ENCODE peak calls at places on chromosomes 3 and 15, in nine cellular contexts. T, X, M, F, V, I, A, G and U are unnamed samples.

GRCh38 chr3:172087827-172088580 is 48.6 kb downstream of the FNDC3B start:
- ATAC-seq in G (no peak), V (peak), A (peak), M (no peak), F (peak), T (no peak), I (no peak), X (peak), U (no peak)

GRCh38 chr15:78241017-78241416 is 6.7 kb upstream of the ACSBG1 start:
- ATAC-seq in I (peak), M (peak), V (peak), T (peak), X (peak), A (peak), F (peak), G (peak), U (peak)

GRCh38 chr3:122013448-122013925 is 8.6 kb downstream of the ILDR1 start:
- ATAC-seq in T (no peak), V (no peak), G (peak), A (no peak), X (peak), M (no peak), I (no peak), F (peak), U (no peak)

GRCh38 chr3:149808209-149808829 is 4.7 kb upstream of the RNF13 start:
- ATAC-seq in I (peak), M (peak), X (no peak), F (peak), V (peak), T (no peak), G (peak), A (peak), U (no peak)

GRCh38 chr3:188370081-188370830 is 216.3 kb downstream of the LPP start:
- ATAC-seq in A (no peak), V (no peak), G (no peak), I (no peak), X (no peak), M (peak), F (no peak), T (no peak), U (no peak)

GRCh38 chr3:126257174-126257573 is 76.8 kb upstream of the ALDH1L1 start:
- ATAC-seq in A (no peak), F (no peak), T (no peak), M (no peak), V (no peak), I (no peak), G (no peak), X (no peak), U (no peak)

GRCh38 chr3:126179825-126180476 is 435 bp downstream of the ALDH1L1 start:
- ATAC-seq in A (no peak), G (peak), V (no peak), X (peak), T (peak), F (peak), M (no peak), I (no peak), U (peak)

GRCh38 chr15:57327985-57328471 is 48.3 kb upstream of the CGNL1 start:
- ATAC-seq in A (no peak), G (no peak), F (peak), I (no peak), T (peak), V (no peak), M (no peak), X (no peak), U (peak)

GRCh38 chr3:41405466-41405865 is 206.2 kb downstream of the CTNNB1 start:
- ATAC-seq in F (no peak), X (no peak), M (no peak), G (no peak), I (no peak), V (no peak), T (no peak), A (no peak), U (no peak)

GRCh38 chr3:186544281-186544680 is at the start of gene CRYGS:
- ATAC-seq in X (no peak), G (no peak), I (no peak), F (no peak), M (no peak), V (no peak), A (no peak), T (no peak), U (no peak)

GRCh38 chr15:97692317-97693015 is 268.0 kb upstream of the ARRDC4 start:
- ATAC-seq in T (peak), V (no peak), A (no peak), G (no peak), X (no peak), I (no peak), F (no peak), M (peak), U (no peak)

GRCh38 chr3:99648091-99648490 is 9.7 kb downstream of the COL8A1 start:
- ATAC-seq in G (no peak), M (no peak), F (peak), V (no peak), A (no peak), X (peak), I (no peak), T (peak), U (peak)

GRCh38 chr3:66101901-66102300 is 63.2 kb upstream of the MAGI1 start:
- ATAC-seq in A (no peak), T (no peak), V (no peak), F (no peak), M (no peak), I (no peak), G (no peak), X (no peak), U (no peak)

DNA sequence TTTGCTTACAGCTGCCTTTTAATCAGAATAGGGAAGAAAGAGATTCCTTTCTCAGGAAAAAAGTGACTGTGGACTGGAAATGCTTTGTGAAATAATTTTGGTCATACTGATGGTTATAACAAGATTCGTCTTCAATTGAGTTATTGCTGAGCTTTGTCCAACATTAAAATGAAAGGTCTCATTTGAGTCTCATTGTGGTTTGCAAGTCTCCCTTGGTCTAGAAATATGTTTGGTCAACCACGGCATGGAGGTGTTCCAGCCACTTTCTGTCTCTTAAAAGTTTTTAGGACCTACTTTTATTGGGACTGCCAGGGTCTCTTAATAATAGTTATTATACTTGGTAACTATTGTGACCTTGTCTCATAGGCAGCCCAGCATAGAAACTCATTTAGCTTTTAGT is 15.3 kb downstream of the FLNB start:
- ATAC-seq in I (no peak), A (no peak), M (no peak), G (no peak), V (no peak), X (no peak), F (no peak), T (no peak), U (no peak)
- H3K27ac ChIP-seq in I (peak), A (no peak), M (no peak), G (peak), V (no peak), X (no peak), F (no peak), T (no peak), U (peak)

GRCh38 chr3:69370156-69370944 is 15.5 kb downstream of the FRMD4B start:
- ATAC-seq in T (peak), G (no peak), X (peak), M (no peak), V (no peak), I (peak), A (peak), F (peak), U (peak)
- H3K27ac ChIP-seq in T (peak), G (no peak), X (peak), M (no peak), V (no peak), I (peak), A (peak), F (no peak), U (peak)

DNA sequence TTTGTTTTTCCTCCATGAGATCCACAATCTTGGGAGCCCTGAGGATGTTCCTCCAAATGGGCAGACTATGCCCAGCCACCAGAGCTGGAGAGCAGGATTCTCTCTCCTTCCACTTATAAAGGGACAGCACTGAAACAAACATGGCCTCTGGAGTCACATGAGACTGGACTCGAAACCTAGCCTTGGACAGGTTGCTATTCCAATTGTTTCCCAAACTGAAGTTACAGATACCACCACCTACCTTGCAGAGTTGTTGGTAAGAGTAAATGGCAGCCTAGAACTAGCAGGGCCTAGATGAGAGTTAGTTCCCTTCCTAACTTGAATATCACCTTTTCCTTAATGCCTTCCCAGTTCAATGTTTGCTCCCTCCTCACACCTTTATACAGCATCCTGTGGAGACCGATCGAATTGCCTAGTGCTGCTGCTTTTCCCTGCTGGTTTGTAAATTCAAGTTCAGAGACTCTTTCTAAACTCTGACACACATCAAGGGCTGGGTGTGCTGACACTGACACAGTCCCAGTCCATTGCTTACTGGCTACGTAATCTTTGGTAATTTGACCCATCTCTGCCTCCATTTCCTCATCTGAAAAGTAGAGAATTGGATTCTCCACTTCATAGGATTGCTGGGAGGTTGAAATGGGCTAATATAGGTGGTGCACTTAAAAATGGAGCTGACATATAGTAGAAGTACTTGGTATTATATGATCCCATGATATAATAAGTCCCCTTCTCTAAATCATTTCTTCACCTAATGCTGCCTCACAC is 2.6 kb downstream of the IMP3 start:
- ATAC-seq in G (no peak), X (no peak), V (no peak), T (no peak), A (no peak), M (no peak), F (no peak), I (no peak), U (no peak)
- H3K27ac ChIP-seq in G (peak), X (peak), V (peak), T (peak), A (no peak), M (no peak), F (no peak), I (no peak), U (peak)

GRCh38 chr3:192821161-192821560 is 93.8 kb upstream of the FGF12 start:
- ATAC-seq in A (no peak), T (no peak), F (no peak), M (no peak), V (no peak), G (no peak), I (no peak), X (no peak), U (no peak)

GRCh38 chr3:192817053-192817452 is 89.7 kb upstream of the FGF12 start:
- ATAC-seq in G (no peak), F (no peak), X (peak), I (no peak), V (no peak), A (no peak), T (no peak), M (no peak), U (no peak)

GRCh38 chr3:192817506-192817905 is 90.2 kb upstream of the FGF12 start:
- ATAC-seq in X (no peak), I (no peak), A (no peak), G (no peak), V (no peak), M (no peak), T (no peak), F (no peak), U (no peak)

GRCh38 chr3:192818126-192818525 is 90.8 kb upstream of the FGF12 start:
- ATAC-seq in G (no peak), M (no peak), F (no peak), T (no peak), V (no peak), I (no peak), A (no peak), X (no peak), U (no peak)

DNA sequence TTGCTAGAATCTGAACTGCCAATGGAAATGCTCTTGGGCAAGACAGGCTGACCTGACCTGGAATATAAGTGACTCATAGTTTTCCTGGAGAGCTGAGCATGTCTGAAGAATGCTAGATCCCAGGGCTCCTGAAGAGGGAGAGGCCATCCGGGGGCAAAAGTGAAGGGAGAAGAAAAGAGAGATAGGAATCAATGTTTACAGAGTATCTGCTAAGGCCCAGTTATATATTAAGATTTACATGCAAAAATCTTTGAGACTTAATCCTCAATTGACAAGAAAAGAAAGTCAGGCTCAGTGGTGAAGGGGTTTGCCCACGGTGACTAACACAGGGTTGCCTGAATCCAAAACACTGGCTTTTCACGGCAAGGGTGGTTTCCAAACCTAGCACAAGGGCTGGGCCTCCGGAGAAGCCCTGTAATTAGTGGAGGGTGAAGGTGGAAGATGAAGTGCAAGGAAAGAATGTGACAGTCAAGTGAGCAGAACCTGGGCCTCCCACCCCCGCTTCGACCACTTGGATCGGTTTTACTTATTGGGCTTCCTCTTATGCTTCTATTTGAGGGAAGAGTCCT is 91.7 kb upstream of the FGF12 start:
- ATAC-seq in M (peak), X (peak), I (no peak), T (peak), A (peak), F (peak), G (peak), V (no peak), U (peak)
- H3K27ac ChIP-seq in M (no peak), X (no peak), I (no peak), T (peak), A (no peak), F (no peak), G (peak), V (no peak), U (no peak)

DNA sequence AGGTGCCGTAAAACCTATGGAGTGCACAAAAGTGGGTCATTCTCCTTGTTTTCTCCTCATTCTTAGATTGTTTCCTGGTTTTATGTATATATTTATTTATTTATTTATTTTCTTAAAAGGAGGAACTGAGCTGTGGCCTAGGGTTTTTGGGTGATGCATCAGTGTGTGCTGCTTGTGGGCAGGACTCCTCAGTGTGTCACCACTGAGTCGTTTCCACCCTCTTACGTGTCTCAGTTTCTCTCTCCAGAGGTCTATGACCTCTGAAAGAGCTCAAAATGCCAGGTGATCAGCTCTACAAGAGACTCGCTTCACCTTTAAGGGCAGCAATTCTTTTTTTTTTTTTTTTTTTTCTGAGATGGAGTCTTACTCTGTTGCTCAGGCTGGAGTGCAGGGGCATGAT is 72.9 kb downstream of the CD200 start:
- ATAC-seq in I (no peak), G (no peak), F (no peak), X (no peak), M (no peak), A (no peak), V (no peak), T (no peak), U (no peak)
- H3K27ac ChIP-seq in I (no peak), G (no peak), F (no peak), X (no peak), M (no peak), A (no peak), V (no peak), T (no peak), U (no peak)

DNA sequence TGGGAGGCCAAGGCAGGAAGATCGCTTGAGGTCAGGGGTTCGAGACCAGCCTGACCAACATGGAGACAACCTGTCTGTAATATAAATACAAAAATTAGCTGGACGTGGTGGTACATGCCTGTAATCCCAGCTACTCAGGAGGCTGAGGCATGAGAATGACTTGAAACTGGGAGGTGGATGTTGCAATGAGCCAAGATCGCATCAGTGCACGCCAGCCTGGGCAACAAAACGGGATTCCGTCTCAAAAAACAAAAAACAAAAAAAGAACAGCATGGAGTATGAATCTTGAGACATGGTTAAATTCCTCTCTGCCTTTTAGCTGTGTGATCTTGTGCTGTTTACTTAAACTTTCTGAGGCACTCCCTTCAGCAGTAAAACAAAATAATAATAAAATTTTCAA is 244.9 kb downstream of the FGF12 start:
- ATAC-seq in T (no peak), F (no peak), V (no peak), G (no peak), I (no peak), M (no peak), X (no peak), A (no peak), U (no peak)
- H3K27ac ChIP-seq in T (peak), F (no peak), V (no peak), G (no peak), I (no peak), M (no peak), X (no peak), A (no peak), U (no peak)

GRCh38 chr3:17825298-17825697 is 82.9 kb upstream of the TBC1D5 start:
- ATAC-seq in X (no peak), M (no peak), G (no peak), V (peak), T (peak), I (no peak), A (no peak), F (no peak), U (no peak)

GRCh38 chr3:17820275-17820674 is 77.8 kb upstream of the TBC1D5 start:
- ATAC-seq in G (no peak), M (no peak), T (no peak), X (no peak), V (no peak), I (no peak), A (no peak), F (no peak), U (no peak)

GRCh38 chr3:17823039-17823438 is 80.6 kb upstream of the TBC1D5 start:
- ATAC-seq in F (no peak), M (no peak), X (no peak), I (no peak), G (no peak), T (no peak), V (no peak), A (no peak), U (no peak)

GRCh38 chr3:17820704-17821103 is 78.3 kb upstream of the TBC1D5 start:
- ATAC-seq in A (no peak), I (peak), F (no peak), G (no peak), T (no peak), V (no peak), X (no peak), M (no peak), U (no peak)

GRCh38 chr3:17823816-17824215 is 81.4 kb upstream of the TBC1D5 start:
- ATAC-seq in X (no peak), M (no peak), A (no peak), V (no peak), T (no peak), G (no peak), F (no peak), I (no peak), U (no peak)
- H3K27ac ChIP-seq in X (no peak), M (no peak), A (no peak), V (no peak), T (no peak), G (no peak), F (no peak), I (no peak), U (no peak)

DNA sequence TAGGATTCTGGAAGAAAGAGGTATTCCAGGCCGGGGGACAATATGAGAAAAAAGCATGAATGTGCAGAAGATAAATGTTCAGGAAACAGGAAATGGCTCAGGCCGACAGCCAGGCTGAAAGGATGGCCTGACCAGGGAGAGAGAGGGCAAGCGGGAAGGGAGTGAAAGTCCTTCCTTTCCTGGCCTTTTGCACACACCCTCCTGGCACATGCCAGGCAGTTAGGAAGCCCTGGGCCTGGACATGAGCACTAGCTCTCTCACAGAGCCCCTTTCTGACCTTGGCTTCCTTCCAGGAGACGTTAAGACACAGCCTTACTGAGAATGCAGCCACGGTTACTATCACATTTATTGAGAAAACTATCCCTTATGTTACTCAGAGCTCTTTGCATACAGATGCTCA is 39.7 kb upstream of the SMAD3 start:
- ATAC-seq in X (peak), V (peak), T (peak), G (peak), I (no peak), A (no peak), F (peak), M (peak), U (no peak)
- H3K27ac ChIP-seq in X (peak), V (peak), T (peak), G (peak), I (no peak), A (no peak), F (peak), M (peak), U (no peak)